ENCODE peak calls at places on chromosomes 7 and 10, in nine cellular contexts. Y is NCI-H82; L is naive thymus-derived CD8-positive, alpha-beta T cell; Z is HFFc6; D is ELR; I is activated T-helper 1 cell treated with Interleukin-2 at 50 U/mL for 16 hours; J is NCI-H1105 treated with DMSO at 0.1 percent for 48 hours; A is endodermal cell; K is EL. O is an unnamed sample.

GRCh38 chr10:73897693-73898092 is 13.2 kb upstream of the PLAU start:
- DNase-seq in I (no peak), A (no peak), D (no peak), Z (no peak), Y (no peak), K (no peak), L (no peak), J (no peak), O (no peak)

GRCh38 chr10:97920865-97921264 is 71.2 kb downstream of the GOLGA7B start:
- DNase-seq in J (no peak), I (no peak), K (no peak), L (no peak), Z (no peak), D (no peak), Y (no peak), A (no peak), O (no peak)

GRCh38 chr7:5557920-5558401 is 134.3 kb upstream of the TNRC18 start:
- DNase-seq in A (no peak), J (no peak), I (no peak), L (no peak), Z (no peak), D (peak; percentile 64), Y (no peak), K (peak; percentile 53), O (no peak)

GRCh38 chr7:42174391-42174848 is 62.6 kb downstream of the GLI3 start:
- DNase-seq in A (no peak), Y (no peak), J (no peak), K (no peak), Z (no peak), I (no peak), D (no peak), L (no peak), O (no peak)

GRCh38 chr10:108244443-108245228 is 1080.1 kb upstream of the SORCS1 start:
- DNase-seq in Z (no peak), J (no peak), D (no peak), A (peak; percentile 65), L (no peak), K (no peak), Y (no peak), I (no peak), O (no peak)

GRCh38 chr7:27177795-27178320 is 3.7 kb upstream of the HOXA10 start:
- DNase-seq in J (no peak), Y (peak; percentile 66), A (no peak), D (peak; percentile 58), L (no peak), I (no peak), K (peak; percentile 32), Z (no peak), O (no peak)

GRCh38 chr7:93048136-93048930 is 69.4 kb downstream of the SAMD9 start:
- DNase-seq in D (peak; percentile 68), K (peak; percentile 37), Y (no peak), L (no peak), J (no peak), Z (peak; percentile 51), A (no peak), I (no peak), O (no peak)

GRCh38 chr7:21300692-21301091 is 127.2 kb upstream of the SP4 start:
- DNase-seq in I (no peak), Z (no peak), J (peak; percentile 6), D (peak; percentile 4), Y (peak; percentile 47), K (no peak), L (no peak), A (no peak), O (no peak)

GRCh38 chr7:118352854-118353453 is 128.4 kb downstream of the ANKRD7 start:
- DNase-seq in A (no peak), L (no peak), J (peak; percentile 50), I (no peak), Y (peak; percentile 74), D (peak; percentile 6), K (no peak), Z (no peak), O (no peak)

GRCh38 chr10:81873932-81874816 is 820 bp upstream of the NRG3 start:
- DNase-seq in L (no peak), Y (peak; percentile 82), A (peak; percentile 95), I (no peak), K (no peak), Z (no peak), D (no peak), J (no peak), O (peak; percentile 78)

GRCh38 chr10:69417542-69417941 is 824 bp upstream of the TACR2 start:
- DNase-seq in L (no peak), D (no peak), Z (no peak), I (no peak), Y (no peak), K (no peak), A (no peak), J (no peak), O (no peak)

GRCh38 chr10:73855413-73855812 is 18.9 kb downstream of the CAMK2G start:
- DNase-seq in Z (no peak), Y (no peak), L (no peak), D (no peak), K (no peak), I (no peak), J (no peak), A (no peak), O (no peak)

GRCh38 chr10:117552156-117552620 is 9.6 kb downstream of the EMX2 start:
- DNase-seq in D (no peak), Z (no peak), A (peak; percentile 85), I (no peak), J (no peak), K (no peak), Y (no peak), L (no peak), O (no peak)

GRCh38 chr10:102422586-102423129 is 2.0 kb downstream of the FBXL15 start:
- DNase-seq in K (peak; percentile 71), Y (peak; percentile 74), Z (peak; percentile 62), I (no peak), J (peak; percentile 30), D (peak; percentile 81), A (peak; percentile 93), L (no peak), O (peak; percentile 73)

GRCh38 chr7:119196183-119196582 is 971.7 kb downstream of the ANKRD7 start:
- DNase-seq in A (no peak), D (no peak), I (no peak), K (no peak), Z (no peak), L (no peak), Y (no peak), J (no peak), O (no peak)

GRCh38 chr10:70060389-70060788 is 7.7 kb downstream of the MACROH2A2 start:
- DNase-seq in J (no peak), Z (no peak), A (no peak), K (no peak), Y (peak; percentile 7), D (no peak), I (no peak), L (no peak), O (no peak)

GRCh38 chr10:69684020-69684980 is 54.3 kb downstream of the FAM241B start:
- DNase-seq in J (no peak), K (peak; percentile 18), I (no peak), Z (no peak), A (no peak), L (no peak), D (peak; percentile 13), Y (no peak), O (peak; percentile 42)

GRCh38 chr7:2518101-2518500 is 1.5 kb upstream of the LFNG start:
- DNase-seq in A (peak; percentile 73), I (no peak), L (no peak), K (no peak), Z (no peak), Y (peak; percentile 90), D (no peak), J (no peak), O (no peak)

GRCh38 chr7:112161253-112162160 is 44.7 kb downstream of the DOCK4 start:
- DNase-seq in A (no peak), I (no peak), L (no peak), Z (no peak), K (no peak), Y (peak; percentile 14), D (no peak), J (no peak), O (no peak)

GRCh38 chr7:103637726-103638125 is 191.7 kb upstream of the SLC26A5 start:
- DNase-seq in A (no peak), I (no peak), Z (peak; percentile 62), Y (no peak), J (no peak), D (peak; percentile 76), K (peak; percentile 67), L (no peak), O (peak; percentile 23)

GRCh38 chr7:116802784-116803183 is 59.6 kb upstream of the CAPZA2 start:
- DNase-seq in J (peak; percentile 61), Z (peak; percentile 85), A (peak; percentile 57), D (peak; percentile 86), K (peak; percentile 76), I (no peak), Y (peak; percentile 57), L (no peak), O (peak; percentile 75)

GRCh38 chr7:36355490-36355889 is 34.2 kb upstream of the ANLN start:
- DNase-seq in J (no peak), I (no peak), Y (no peak), K (no peak), A (no peak), Z (no peak), L (no peak), D (no peak), O (no peak)

GRCh38 chr10:96758423-96758822 is 38.1 kb upstream of the PIK3AP1 start:
- DNase-seq in D (no peak), Y (no peak), A (no peak), L (no peak), Z (no peak), I (no peak), J (no peak), K (no peak), O (no peak)

GRCh38 chr7:98418636-98419315 is 17.9 kb upstream of the BAIAP2L1 start:
- DNase-seq in J (no peak), L (no peak), I (no peak), Y (no peak), K (peak; percentile 97), D (peak; percentile 98), Z (peak; percentile 97), A (peak; percentile 57), O (peak; percentile 86)

GRCh38 chr10:132984801-132985545 is 42.6 kb upstream of the CFAP46 start:
- DNase-seq in K (peak; percentile 9), Z (no peak), L (no peak), Y (no peak), I (no peak), J (no peak), D (no peak), A (peak; percentile 91), O (no peak)

GRCh38 chr7:123936388-123936787 is 11.3 kb downstream of the SPAM1 start:
- DNase-seq in K (no peak), J (no peak), A (no peak), I (no peak), Y (no peak), D (no peak), Z (no peak), L (no peak), O (no peak)

GRCh38 chr7:155916926-155917655 is 104.8 kb upstream of the SHH start:
- DNase-seq in K (no peak), Z (no peak), L (no peak), A (no peak), D (no peak), J (no peak), Y (no peak), I (no peak), O (no peak)

GRCh38 chr7:96636979-96637378 is 72.7 kb downstream of the SEM1 start:
- DNase-seq in J (no peak), I (no peak), L (no peak), Y (no peak), A (no peak), D (no peak), Z (no peak), K (no peak), O (no peak)

GRCh38 chr7:102432476-102433318 is 678 bp upstream of the ORAI2 start:
- DNase-seq in A (peak; percentile 66), D (no peak), I (no peak), K (no peak), Y (peak; percentile 47), L (no peak), Z (no peak), J (peak; percentile 15), O (no peak)

GRCh38 chr7:121525155-121525819 is 129.2 kb upstream of the FAM3C start:
- DNase-seq in J (no peak), Z (no peak), A (no peak), K (no peak), Y (no peak), L (no peak), I (no peak), D (no peak), O (no peak)

GRCh38 chr10:27646194-27646593 is 99.4 kb downstream of the MKX start:
- DNase-seq in D (peak; percentile 24), I (no peak), Z (peak; percentile 73), L (no peak), J (no peak), A (no peak), Y (no peak), K (peak; percentile 91), O (no peak)